ENCODE peak calls at places on chromosome 6, in ten cellular contexts. One of them, this sample, is unnamed.

GRCh38 chr6:138987299-138987642 is 782 bp downstream of the REPS1 start:
- DNase-seq in uterus: no peak
- DNase-seq in neuronal stem cell: no peak
- DNase-seq in transverse colon: no peak
- DNase-seq in lower lobe of right lung: peak; percentile 64
- DNase-seq in heart right ventricle: peak; percentile 15
- DNase-seq in lung: no peak
- DNase-seq in adipocyte: no peak
- DNase-seq in SK-N-SH: no peak
- DNase-seq in colonic mucosa: no peak
- DNase-seq in this sample: peak; percentile 65

GRCh38 chr6:7909323-7910276 is 988 bp downstream of the TXNDC5 start:
- DNase-seq in lower lobe of right lung: peak; percentile 71
- DNase-seq in heart right ventricle: peak; percentile 56
- DNase-seq in neuronal stem cell: peak; percentile 47
- DNase-seq in transverse colon: peak; percentile 65
- DNase-seq in lung: peak; percentile 57
- DNase-seq in colonic mucosa: peak; percentile 71
- DNase-seq in SK-N-SH: peak; percentile 91
- DNase-seq in uterus: no peak
- DNase-seq in adipocyte: peak; percentile 66
- DNase-seq in this sample: peak; percentile 78

GRCh38 chr6:106069478-106069877 is 16.7 kb upstream of the PRDM1 start:
- DNase-seq in lower lobe of right lung: no peak
- DNase-seq in transverse colon: no peak
- DNase-seq in colonic mucosa: peak; percentile 35
- DNase-seq in neuronal stem cell: no peak
- DNase-seq in SK-N-SH: peak; percentile 36
- DNase-seq in adipocyte: peak; percentile 79
- DNase-seq in lung: no peak
- DNase-seq in heart right ventricle: peak; percentile 30
- DNase-seq in uterus: no peak
- DNase-seq in this sample: no peak

GRCh38 chr6:142387997-142388815 is 86.4 kb downstream of the ADGRG6 start:
- DNase-seq in heart right ventricle: no peak
- DNase-seq in transverse colon: no peak
- DNase-seq in colonic mucosa: no peak
- DNase-seq in uterus: no peak
- DNase-seq in neuronal stem cell: no peak
- DNase-seq in lung: no peak
- DNase-seq in adipocyte: peak; percentile 88
- DNase-seq in SK-N-SH: peak; percentile 15
- DNase-seq in lower lobe of right lung: no peak
- DNase-seq in this sample: no peak

GRCh38 chr6:146410851-146411595 is 132.6 kb upstream of the RAB32 start:
- DNase-seq in lung: no peak
- DNase-seq in SK-N-SH: no peak
- DNase-seq in lower lobe of right lung: no peak
- DNase-seq in uterus: no peak
- DNase-seq in transverse colon: no peak
- DNase-seq in adipocyte: no peak
- DNase-seq in heart right ventricle: no peak
- DNase-seq in colonic mucosa: no peak
- DNase-seq in neuronal stem cell: no peak
- DNase-seq in this sample: no peak

GRCh38 chr6:51060262-51060762 is 241.6 kb downstream of the TFAP2B start:
- DNase-seq in colonic mucosa: no peak
- DNase-seq in adipocyte: no peak
- DNase-seq in lower lobe of right lung: no peak
- DNase-seq in lung: no peak
- DNase-seq in heart right ventricle: no peak
- DNase-seq in neuronal stem cell: no peak
- DNase-seq in transverse colon: no peak
- DNase-seq in uterus: no peak
- DNase-seq in SK-N-SH: no peak
- DNase-seq in this sample: no peak

GRCh38 chr6:137680678-137681346 is 186.2 kb upstream of the TNFAIP3 start:
- DNase-seq in transverse colon: no peak
- DNase-seq in adipocyte: peak; percentile 50
- DNase-seq in lung: no peak
- DNase-seq in heart right ventricle: no peak
- DNase-seq in neuronal stem cell: no peak
- DNase-seq in lower lobe of right lung: no peak
- DNase-seq in SK-N-SH: no peak
- DNase-seq in uterus: no peak
- DNase-seq in colonic mucosa: no peak
- DNase-seq in this sample: no peak

GRCh38 chr6:6861995-6862394 is 245.8 kb upstream of the RREB1 start:
- DNase-seq in uterus: no peak
- DNase-seq in lung: no peak
- DNase-seq in lower lobe of right lung: no peak
- DNase-seq in SK-N-SH: no peak
- DNase-seq in colonic mucosa: no peak
- DNase-seq in neuronal stem cell: no peak
- DNase-seq in adipocyte: no peak
- DNase-seq in transverse colon: no peak
- DNase-seq in heart right ventricle: no peak
- DNase-seq in this sample: no peak

GRCh38 chr6:76166297-76166696 is 93.8 kb upstream of the IMPG1 start:
- DNase-seq in adipocyte: no peak
- DNase-seq in colonic mucosa: no peak
- DNase-seq in heart right ventricle: no peak
- DNase-seq in lower lobe of right lung: no peak
- DNase-seq in SK-N-SH: no peak
- DNase-seq in lung: no peak
- DNase-seq in uterus: no peak
- DNase-seq in transverse colon: no peak
- DNase-seq in neuronal stem cell: no peak
- DNase-seq in this sample: no peak

GRCh38 chr6:76162811-76163210 is 90.3 kb upstream of the IMPG1 start:
- DNase-seq in transverse colon: no peak
- DNase-seq in SK-N-SH: no peak
- DNase-seq in uterus: no peak
- DNase-seq in neuronal stem cell: no peak
- DNase-seq in heart right ventricle: no peak
- DNase-seq in colonic mucosa: no peak
- DNase-seq in lung: no peak
- DNase-seq in lower lobe of right lung: no peak
- DNase-seq in adipocyte: no peak
- DNase-seq in this sample: no peak

GRCh38 chr6:76166874-76167273 is 94.4 kb upstream of the IMPG1 start:
- DNase-seq in SK-N-SH: no peak
- DNase-seq in adipocyte: no peak
- DNase-seq in transverse colon: no peak
- DNase-seq in uterus: no peak
- DNase-seq in heart right ventricle: no peak
- DNase-seq in lower lobe of right lung: no peak
- DNase-seq in colonic mucosa: no peak
- DNase-seq in neuronal stem cell: no peak
- DNase-seq in lung: no peak
- DNase-seq in this sample: no peak

DNA sequence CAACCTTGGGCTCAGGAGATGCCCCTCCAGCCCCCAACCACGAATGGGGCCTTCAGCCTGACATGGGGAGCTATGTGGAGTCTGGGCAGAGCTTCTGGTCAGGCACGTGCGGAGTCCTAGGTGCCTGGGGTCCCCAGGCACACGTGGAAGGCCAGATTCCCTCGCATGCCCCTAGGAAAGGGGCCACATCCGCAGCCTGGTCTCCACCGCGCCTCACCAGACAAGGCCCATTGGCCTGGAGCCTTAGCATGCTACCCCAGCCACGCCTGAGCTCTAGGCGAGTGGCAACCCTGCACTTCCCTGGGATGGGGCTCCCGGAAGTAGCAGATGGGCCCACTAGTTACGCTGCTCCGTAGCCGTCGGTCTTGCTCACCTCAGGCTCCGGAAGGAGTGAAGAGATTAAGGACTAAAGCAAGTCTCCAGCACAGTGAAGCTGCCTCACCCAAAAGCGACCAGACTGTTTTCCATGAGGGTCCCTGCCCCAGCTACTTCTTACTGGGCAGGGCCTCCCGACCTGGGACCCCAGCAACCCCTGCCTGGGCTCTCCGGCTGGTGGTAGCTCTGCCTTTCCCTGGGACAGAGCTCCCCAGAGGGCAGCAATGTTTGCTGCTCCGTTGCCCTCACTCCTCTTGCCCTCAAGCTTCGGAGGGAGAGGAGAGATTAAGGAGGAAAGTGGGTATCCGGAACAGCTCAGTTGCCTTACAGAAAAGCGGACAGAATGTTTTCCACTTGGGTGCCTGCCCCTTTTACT is 93.2 kb upstream of the IMPG1 start:
- DNase-seq in lung: no peak
- DNase-seq in neuronal stem cell: no peak
- DNase-seq in adipocyte: no peak
- DNase-seq in colonic mucosa: no peak
- DNase-seq in transverse colon: no peak
- DNase-seq in heart right ventricle: no peak
- DNase-seq in SK-N-SH: no peak
- DNase-seq in uterus: no peak
- DNase-seq in lower lobe of right lung: no peak
- DNase-seq in this sample: no peak
- H3K9me3 ChIP-seq in lung: peaks cover 8% of the 10 kb centered on the region
- H3K9me3 ChIP-seq in neuronal stem cell: no peaks in the 10 kb centered on the region
- H3K9me3 ChIP-seq in adipocyte: peaks cover 5% of the 10 kb centered on the region
- H3K9me3 ChIP-seq in colonic mucosa: no peaks in the 10 kb centered on the region
- H3K9me3 ChIP-seq in transverse colon: no peaks in the 10 kb centered on the region
- H3K9me3 ChIP-seq in heart right ventricle: no peaks in the 10 kb centered on the region
- H3K9me3 ChIP-seq in SK-N-SH: no peaks in the 10 kb centered on the region
- H3K9me3 ChIP-seq in uterus: no peaks in the 10 kb centered on the region
- H3K9me3 ChIP-seq in lower lobe of right lung: no peaks in the 10 kb centered on the region
- H3K9me3 ChIP-seq in this sample: no peaks in the 10 kb centered on the region

GRCh38 chr6:132475925-132476324 is 37.0 kb downstream of the STX7 start:
- DNase-seq in heart right ventricle: no peak
- DNase-seq in SK-N-SH: no peak
- DNase-seq in neuronal stem cell: no peak
- DNase-seq in transverse colon: no peak
- DNase-seq in lower lobe of right lung: no peak
- DNase-seq in uterus: no peak
- DNase-seq in lung: no peak
- DNase-seq in adipocyte: no peak
- DNase-seq in colonic mucosa: no peak
- DNase-seq in this sample: no peak

GRCh38 chr6:132482595-132482994 is 30.3 kb downstream of the STX7 start:
- DNase-seq in lung: no peak
- DNase-seq in adipocyte: no peak
- DNase-seq in heart right ventricle: no peak
- DNase-seq in neuronal stem cell: no peak
- DNase-seq in transverse colon: no peak
- DNase-seq in SK-N-SH: no peak
- DNase-seq in uterus: no peak
- DNase-seq in colonic mucosa: no peak
- DNase-seq in lower lobe of right lung: no peak
- DNase-seq in this sample: no peak

GRCh38 chr6:132481189-132481588 is 31.7 kb downstream of the STX7 start:
- DNase-seq in SK-N-SH: no peak
- DNase-seq in colonic mucosa: no peak
- DNase-seq in lower lobe of right lung: no peak
- DNase-seq in heart right ventricle: no peak
- DNase-seq in transverse colon: no peak
- DNase-seq in uterus: no peak
- DNase-seq in lung: no peak
- DNase-seq in neuronal stem cell: no peak
- DNase-seq in adipocyte: no peak
- DNase-seq in this sample: no peak

GRCh38 chr6:132479131-132479530 is 33.8 kb downstream of the STX7 start:
- DNase-seq in heart right ventricle: no peak
- DNase-seq in colonic mucosa: no peak
- DNase-seq in lung: no peak
- DNase-seq in neuronal stem cell: no peak
- DNase-seq in transverse colon: no peak
- DNase-seq in uterus: no peak
- DNase-seq in adipocyte: peak; percentile 44
- DNase-seq in SK-N-SH: no peak
- DNase-seq in lower lobe of right lung: no peak
- DNase-seq in this sample: no peak

DNA sequence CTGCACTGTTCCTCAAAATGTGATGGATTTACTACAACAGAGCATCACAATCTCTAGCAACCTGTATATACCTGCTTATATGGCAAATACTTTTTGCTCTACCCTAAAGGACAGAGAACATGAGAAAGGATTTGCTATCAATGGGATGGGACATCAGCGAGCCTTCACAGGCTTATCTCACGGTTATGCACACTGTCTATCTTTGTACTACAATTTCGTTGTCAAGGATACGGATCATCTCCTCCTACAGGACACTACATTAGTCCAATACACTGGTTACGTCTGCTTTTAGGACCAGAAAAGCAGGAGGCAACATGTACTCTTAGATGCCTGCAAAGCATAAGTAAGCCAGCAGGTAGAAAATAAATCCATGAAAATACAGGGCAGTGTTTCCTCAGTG is 34.2 kb downstream of the STX7 start:
- DNase-seq in transverse colon: no peak
- DNase-seq in uterus: no peak
- DNase-seq in lung: no peak
- DNase-seq in neuronal stem cell: no peak
- DNase-seq in adipocyte: no peak
- DNase-seq in heart right ventricle: no peak
- DNase-seq in SK-N-SH: no peak
- DNase-seq in lower lobe of right lung: no peak
- DNase-seq in colonic mucosa: no peak
- DNase-seq in this sample: no peak
- H3K4me1 ChIP-seq in transverse colon: peaks cover 9% of the 10 kb centered on the region
- H3K4me1 ChIP-seq in uterus: peaks cover 14% of the 10 kb centered on the region
- H3K4me1 ChIP-seq in lung: peaks cover 9% of the 10 kb centered on the region
- H3K4me1 ChIP-seq in neuronal stem cell: no peaks in the 10 kb centered on the region
- H3K4me1 ChIP-seq in adipocyte: peaks cover 36% of the 10 kb centered on the region
- H3K4me1 ChIP-seq in heart right ventricle: peaks cover 9% of the 10 kb centered on the region
- H3K4me1 ChIP-seq in SK-N-SH: no peaks in the 10 kb centered on the region
- H3K4me1 ChIP-seq in lower lobe of right lung: peaks cover 19% of the 10 kb centered on the region
- H3K4me1 ChIP-seq in colonic mucosa: no peaks in the 10 kb centered on the region
- H3K4me1 ChIP-seq in this sample: no peaks in the 10 kb centered on the region

DNA sequence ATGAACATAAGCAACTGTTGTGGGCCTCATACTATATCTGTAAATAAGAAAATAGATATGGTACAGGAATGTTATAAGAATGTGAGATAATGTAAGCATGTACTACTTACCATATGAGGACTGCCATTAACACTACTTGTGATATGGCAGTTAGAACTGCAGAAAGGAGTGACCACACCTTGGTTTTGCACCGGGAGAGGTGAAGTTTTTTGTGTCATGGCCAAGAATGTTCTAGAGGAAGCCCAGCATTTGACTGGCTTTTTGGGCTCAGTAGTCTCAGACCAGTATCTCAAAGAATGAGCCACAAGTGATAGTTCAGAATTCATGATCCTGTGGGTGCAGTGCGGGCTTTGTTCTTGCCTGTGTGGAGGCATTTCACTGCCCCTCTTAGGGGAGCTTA is 123.5 kb downstream of the CLIC5 start:
- DNase-seq in heart right ventricle: no peak
- DNase-seq in transverse colon: no peak
- DNase-seq in SK-N-SH: no peak
- DNase-seq in lung: no peak
- DNase-seq in uterus: no peak
- DNase-seq in colonic mucosa: no peak
- DNase-seq in neuronal stem cell: no peak
- DNase-seq in adipocyte: no peak
- DNase-seq in lower lobe of right lung: no peak
- DNase-seq in this sample: no peak
- H3K9me3 ChIP-seq in heart right ventricle: no peaks in the 10 kb centered on the region
- H3K9me3 ChIP-seq in transverse colon: no peaks in the 10 kb centered on the region
- H3K9me3 ChIP-seq in SK-N-SH: no peaks in the 10 kb centered on the region
- H3K9me3 ChIP-seq in lung: no peaks in the 10 kb centered on the region
- H3K9me3 ChIP-seq in uterus: no peaks in the 10 kb centered on the region
- H3K9me3 ChIP-seq in colonic mucosa: no peaks in the 10 kb centered on the region
- H3K9me3 ChIP-seq in neuronal stem cell: no peaks in the 10 kb centered on the region
- H3K9me3 ChIP-seq in adipocyte: no peaks in the 10 kb centered on the region
- H3K9me3 ChIP-seq in lower lobe of right lung: no peaks in the 10 kb centered on the region
- H3K9me3 ChIP-seq in this sample: no peaks in the 10 kb centered on the region

DNA sequence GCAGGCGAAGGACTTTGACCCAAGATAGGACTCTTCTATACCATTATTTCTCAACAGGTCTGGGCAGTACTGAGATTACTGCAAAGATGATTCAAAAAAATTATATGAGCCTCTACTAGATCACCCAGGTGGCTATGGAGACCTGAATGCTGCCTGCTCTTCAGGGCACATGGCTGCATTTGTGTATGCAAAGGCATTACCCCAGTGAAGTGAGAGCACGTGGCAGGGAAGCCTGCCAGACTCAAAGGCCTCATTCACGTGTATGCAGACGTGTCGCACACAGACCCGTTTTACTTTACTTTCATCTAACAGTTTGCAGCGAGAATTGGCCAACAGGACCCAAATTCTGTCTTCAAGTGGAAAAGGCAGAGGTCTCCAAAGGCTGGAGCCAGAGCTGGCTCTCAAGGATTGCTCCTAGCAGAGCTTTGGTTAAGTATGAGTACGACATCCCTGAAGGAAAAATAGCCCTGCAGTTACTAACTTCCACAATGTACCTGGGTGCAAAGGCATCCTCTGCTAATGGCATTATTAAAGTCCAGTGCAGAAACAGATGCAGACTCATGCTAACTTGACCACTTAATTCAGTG is 113.8 kb upstream of the ARMC2 start:
- DNase-seq in heart right ventricle: no peak
- DNase-seq in lung: no peak
- DNase-seq in adipocyte: no peak
- DNase-seq in transverse colon: peak; percentile 46
- DNase-seq in SK-N-SH: no peak
- DNase-seq in lower lobe of right lung: no peak
- DNase-seq in neuronal stem cell: no peak
- DNase-seq in colonic mucosa: no peak
- DNase-seq in uterus: no peak
- DNase-seq in this sample: no peak
- H3K4me1 ChIP-seq in heart right ventricle: no peaks in the 10 kb centered on the region
- H3K4me1 ChIP-seq in lung: no peaks in the 10 kb centered on the region
- H3K4me1 ChIP-seq in adipocyte: peaks cover 42% of the 10 kb centered on the region
- H3K4me1 ChIP-seq in transverse colon: peaks cover 29% of the 10 kb centered on the region
- H3K4me1 ChIP-seq in SK-N-SH: peaks cover 7% of the 10 kb centered on the region
- H3K4me1 ChIP-seq in lower lobe of right lung: peaks cover 5% of the 10 kb centered on the region
- H3K4me1 ChIP-seq in neuronal stem cell: peaks cover 10% of the 10 kb centered on the region
- H3K4me1 ChIP-seq in colonic mucosa: no peaks in the 10 kb centered on the region
- H3K4me1 ChIP-seq in uterus: no peaks in the 10 kb centered on the region
- H3K4me1 ChIP-seq in this sample: peaks cover 14% of the 10 kb centered on the region